ENCODE peak calls at places on chromosome 22, in eight cellular contexts. X is tibial artery, I is mesenchymal stem cell, E is fibroblast of lung, F is tibial nerve, S is esophagus squamous epithelium, M is HAP-1, K is left lung. Y is an unnamed sample.

GRCh38 chr22:43401661-43402060 is 10.2 kb upstream of the MPPED1 start:
- DNase-seq in K (no peak), M (no peak), F (no peak), S (no peak), I (no peak), X (no peak), E (no peak), Y (no peak)

GRCh38 chr22:48734359-48734758 is 1093.3 kb downstream of the BRD1 start:
- DNase-seq in M (no peak), K (no peak), X (no peak), I (no peak), F (no peak), E (no peak), S (no peak), Y (no peak)

GRCh38 chr22:17086750-17087149 is 1.9 kb downstream of the IL17RA start:
- DNase-seq in F (no peak), E (no peak), I (no peak), M (no peak), X (peak; percentile 30), S (no peak), K (no peak), Y (no peak)

GRCh38 chr22:45475063-45475747 is 27.5 kb upstream of the FBLN1 start:
- DNase-seq in I (no peak), F (no peak), X (no peak), K (no peak), S (no peak), E (peak; percentile 58), M (no peak), Y (no peak)

GRCh38 chr22:24553597-24554315 is 1.2 kb downstream of the GUCD1 start:
- DNase-seq in F (no peak), X (peak; percentile 26), E (no peak), S (no peak), I (peak; percentile 63), K (no peak), M (no peak), Y (no peak)

GRCh38 chr22:27397036-27397947 is 404.3 kb downstream of the MN1 start:
- DNase-seq in E (no peak), I (peak; percentile 41), S (no peak), M (no peak), F (no peak), K (no peak), X (no peak), Y (no peak)

GRCh38 chr22:33300165-33300564 is 242.0 kb upstream of the SYN3 start:
- DNase-seq in E (no peak), K (no peak), I (no peak), X (no peak), F (no peak), M (no peak), S (no peak), Y (no peak)

GRCh38 chr22:28907311-28908008 is 24.1 kb downstream of the ZNRF3 start:
- DNase-seq in F (no peak), X (no peak), M (no peak), E (no peak), K (no peak), S (no peak), I (no peak), Y (no peak)

GRCh38 chr22:45007946-45008852 is 1.6 kb downstream of the PHF21B start:
- DNase-seq in M (peak; percentile 68), K (no peak), X (no peak), I (peak; percentile 28), S (no peak), E (peak; percentile 12), F (no peak), Y (no peak)

GRCh38 chr22:36257948-36258674 is 5.2 kb downstream of the APOL1 start:
- DNase-seq in X (no peak), I (no peak), S (no peak), E (no peak), F (no peak), K (no peak), M (no peak), Y (no peak)

GRCh38 chr22:17368727-17369552 is at the start of gene CECR2:
- DNase-seq in S (no peak), I (peak; percentile 1), E (peak; percentile 61), K (peak; percentile 76), X (no peak), F (peak; percentile 12), M (peak; percentile 89), Y (peak; percentile 0)

DNA sequence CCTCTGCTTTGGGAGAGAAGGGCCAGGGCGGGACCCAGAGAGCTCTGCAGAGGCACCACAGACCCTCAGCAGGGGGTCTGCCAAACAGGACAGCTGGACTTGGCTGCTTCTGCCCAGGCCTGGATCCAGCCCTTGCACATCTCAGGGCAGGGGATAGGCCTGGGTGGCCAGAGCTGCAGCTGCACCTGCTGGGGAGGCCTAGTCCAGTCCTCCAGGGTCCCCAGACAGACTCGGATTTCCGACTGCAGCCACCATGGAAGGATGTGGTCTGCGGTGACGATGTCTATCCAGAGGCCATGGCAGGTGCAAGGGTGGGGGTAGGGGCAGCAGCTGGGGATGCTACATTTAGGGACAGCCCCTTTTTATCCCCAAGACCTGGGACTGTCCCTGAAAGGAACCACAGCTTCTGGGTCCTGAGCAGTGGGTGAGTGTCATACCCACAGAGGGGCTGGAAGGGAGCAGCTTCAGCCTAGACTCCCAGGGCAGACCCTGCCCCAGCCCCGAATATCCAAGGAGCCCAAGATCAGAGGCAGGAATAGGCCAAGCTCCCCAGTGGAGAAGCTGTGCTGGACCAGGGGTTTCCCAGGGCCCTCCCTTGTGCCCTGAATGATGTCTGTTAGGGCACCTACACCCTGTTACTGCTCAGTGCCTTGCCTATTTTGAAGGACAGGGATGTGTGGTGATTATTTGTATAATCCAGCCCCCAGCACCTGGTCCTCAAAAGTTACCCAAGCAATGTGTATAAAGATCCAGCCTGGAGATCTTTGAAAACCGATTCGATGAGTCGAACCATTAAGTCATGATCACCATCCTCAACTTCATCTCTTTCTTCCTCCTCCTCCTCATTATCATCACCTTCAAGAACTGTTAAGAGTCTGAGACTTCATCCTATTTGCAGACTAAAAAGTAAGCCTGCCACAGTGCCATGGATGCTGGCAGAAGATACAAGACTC is 2.5 kb upstream of the IGLL5 start:
- DNase-seq in E (no peak), F (no peak), X (no peak), S (no peak), I (no peak), K (no peak), M (no peak), Y (no peak)
- H3K4me1 ChIP-seq in E (no peaks in the 10 kb centered on the region), F (no peaks in the 10 kb centered on the region), X (no peaks in the 10 kb centered on the region), S (no peaks in the 10 kb centered on the region), I (no peaks in the 10 kb centered on the region), K (no peaks in the 10 kb centered on the region), M (no peaks in the 10 kb centered on the region), Y (no peaks in the 10 kb centered on the region)

GRCh38 chr22:46612341-46612903 is 7.8 kb upstream of the GRAMD4 start:
- DNase-seq in X (no peak), I (no peak), K (no peak), M (no peak), F (no peak), S (no peak), E (no peak), Y (no peak)

GRCh38 chr22:46611189-46611588 is 9.0 kb upstream of the GRAMD4 start:
- DNase-seq in M (no peak), E (no peak), X (no peak), S (no peak), I (no peak), F (no peak), K (no peak), Y (no peak)

GRCh38 chr22:46612904-46613605 is 7.1 kb upstream of the GRAMD4 start:
- DNase-seq in E (peak; percentile 23), F (no peak), K (no peak), S (no peak), M (no peak), X (no peak), I (peak; percentile 29), Y (no peak)

GRCh38 chr22:46613606-46613997 is 6.6 kb upstream of the GRAMD4 start:
- DNase-seq in E (peak; percentile 56), M (no peak), F (no peak), S (no peak), I (peak; percentile 11), K (no peak), X (no peak), Y (no peak)

DNA sequence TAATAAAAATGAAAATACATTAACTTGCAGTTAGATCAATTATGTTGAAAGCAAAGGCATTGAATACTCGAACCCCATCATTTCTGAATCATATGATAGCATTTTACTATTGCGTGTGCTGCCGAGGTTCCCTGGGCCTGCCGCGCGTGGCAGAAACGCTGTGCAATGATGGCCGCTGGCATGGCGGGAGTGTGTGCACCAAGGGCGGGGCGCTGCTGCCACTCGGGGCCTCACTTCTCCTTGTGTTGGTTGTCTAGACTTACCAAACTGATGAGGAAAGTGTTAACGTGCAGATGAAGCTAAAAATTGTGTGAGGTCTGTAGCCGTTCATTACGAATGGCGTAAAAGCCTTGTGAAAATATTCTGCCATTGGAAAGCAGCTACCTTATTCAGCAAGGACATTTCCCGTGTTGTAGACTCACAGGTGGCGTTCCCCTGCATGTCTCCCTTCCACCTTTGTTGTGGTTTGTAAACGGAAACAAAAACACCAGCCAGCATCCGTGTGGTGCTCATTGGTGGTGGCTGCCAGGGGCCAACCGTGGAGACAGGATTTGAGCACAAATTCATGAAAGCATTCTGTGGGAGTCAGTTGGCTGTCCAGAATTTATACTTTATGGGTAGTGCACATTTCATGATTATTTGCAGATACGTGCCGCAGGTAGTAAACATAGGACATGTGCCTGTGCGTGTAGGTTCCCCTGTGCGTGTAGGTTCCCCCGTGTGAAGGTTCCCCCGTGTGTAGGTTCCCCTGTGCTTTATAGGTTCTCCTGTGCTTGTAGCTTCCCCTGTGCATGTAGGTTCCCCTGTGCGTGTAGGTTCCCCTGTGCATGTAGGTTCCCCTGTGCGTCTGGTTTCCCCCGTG is 5.9 kb upstream of the GRAMD4 start:
- DNase-seq in F (no peak), K (no peak), S (no peak), E (no peak), I (no peak), M (no peak), X (no peak), Y (no peak)
- H3K4me1 ChIP-seq in F (peaks cover 28% of the 10 kb centered on the region), K (peaks cover 59% of the 10 kb centered on the region), S (peaks cover 21% of the 10 kb centered on the region), E (no peaks in the 10 kb centered on the region), I (peaks cover 41% of the 10 kb centered on the region), M (no peaks in the 10 kb centered on the region), X (peaks cover 23% of the 10 kb centered on the region), Y (peaks cover 4% of the 10 kb centered on the region)

GRCh38 chr22:37643225-37643847 is 3.9 kb downstream of the SH3BP1 start:
- DNase-seq in F (peak; percentile 96), E (peak; percentile 72), K (peak; percentile 82), S (no peak), X (peak; percentile 85), M (peak; percentile 93), I (peak; percentile 71), Y (no peak)
- H3K4me1 ChIP-seq in F (peaks cover 23% of the 10 kb centered on the region), E (peaks cover 12% of the 10 kb centered on the region), K (peaks cover 52% of the 10 kb centered on the region), S (peaks cover 56% of the 10 kb centered on the region), X (peaks cover 37% of the 10 kb centered on the region), M (peaks cover 5% of the 10 kb centered on the region), I (peaks cover 43% of the 10 kb centered on the region), Y (peaks cover 12% of the 10 kb centered on the region)

GRCh38 chr22:21624880-21625791 is 4.7 kb downstream of the YDJC start:
- DNase-seq in M (no peak), E (no peak), I (no peak), F (no peak), K (no peak), S (no peak), X (no peak), Y (no peak)

GRCh38 chr22:21622624-21623401 is 7.0 kb downstream of the YDJC start:
- DNase-seq in M (no peak), K (no peak), I (no peak), X (no peak), F (no peak), S (no peak), E (no peak), Y (no peak)

GRCh38 chr22:21624120-21624879 is 5.5 kb downstream of the YDJC start:
- DNase-seq in X (no peak), E (peak; percentile 38), M (peak; percentile 79), I (no peak), S (no peak), F (no peak), K (no peak), Y (no peak)

GRCh38 chr22:21621891-21622623 is 7.8 kb downstream of the YDJC start:
- DNase-seq in F (peak; percentile 24), M (no peak), X (peak; percentile 52), I (peak; percentile 38), K (no peak), E (peak; percentile 34), S (no peak), Y (no peak)

GRCh38 chr22:21623402-21623970 is 6.3 kb downstream of the YDJC start:
- DNase-seq in M (no peak), K (no peak), E (no peak), X (no peak), S (no peak), F (no peak), I (no peak), Y (no peak)
- H3K4me1 ChIP-seq in M (peaks cover 9% of the 10 kb centered on the region), K (peaks cover 62% of the 10 kb centered on the region), E (peaks cover 7% of the 10 kb centered on the region), X (peaks cover 38% of the 10 kb centered on the region), S (peaks cover 27% of the 10 kb centered on the region), F (peaks cover 35% of the 10 kb centered on the region), I (peaks cover 31% of the 10 kb centered on the region), Y (peaks cover 8% of the 10 kb centered on the region)

Y was measured in astrocyte.